ENCODE peak calls at places on chromosome 3, in nine cellular contexts. One of them, this sample, is unnamed.
A peak's percentile ranks its signal among the peaks of the same experiment; 100 is the strongest.

GRCh38 chr3:177973241-177973840 is 562.9 kb upstream of the KCNMB2 start:
- DNase-seq in sigmoid colon: no peak
- DNase-seq in SK-N-SH: no peak
- DNase-seq in stomach: no peak
- DNase-seq in suprapubic skin: no peak
- DNase-seq in K562: no peak
- DNase-seq in transverse colon: no peak
- DNase-seq in H1: no peak
- DNase-seq in HepG2: no peak
- DNase-seq in this sample: no peak

GRCh38 chr3:109608574-109608973 is 271.2 kb upstream of the DPPA4 start:
- DNase-seq in H1: no peak
- DNase-seq in K562: no peak
- DNase-seq in suprapubic skin: no peak
- DNase-seq in sigmoid colon: no peak
- DNase-seq in stomach: no peak
- DNase-seq in HepG2: no peak
- DNase-seq in transverse colon: no peak
- DNase-seq in SK-N-SH: no peak
- DNase-seq in this sample: no peak

GRCh38 chr3:988790-989189 is 104.0 kb upstream of the CNTN6 start:
- DNase-seq in H1: no peak
- DNase-seq in K562: no peak
- DNase-seq in sigmoid colon: no peak
- DNase-seq in suprapubic skin: no peak
- DNase-seq in HepG2: no peak
- DNase-seq in stomach: no peak
- DNase-seq in SK-N-SH: no peak
- DNase-seq in transverse colon: no peak
- DNase-seq in this sample: no peak

GRCh38 chr3:54954019-54954418 is 26.2 kb upstream of the LRTM1 start:
- DNase-seq in H1: peak; percentile 19
- DNase-seq in HepG2: no peak
- DNase-seq in sigmoid colon: no peak
- DNase-seq in transverse colon: no peak
- DNase-seq in suprapubic skin: no peak
- DNase-seq in SK-N-SH: peak; percentile 13
- DNase-seq in stomach: no peak
- DNase-seq in K562: no peak
- DNase-seq in this sample: no peak

GRCh38 chr3:141076821-141077571 is 25.8 kb downstream of the SPSB4 start:
- DNase-seq in HepG2: no peak
- DNase-seq in stomach: peak; percentile 31
- DNase-seq in sigmoid colon: peak; percentile 76
- DNase-seq in H1: no peak
- DNase-seq in K562: no peak
- DNase-seq in transverse colon: peak; percentile 34
- DNase-seq in suprapubic skin: peak; percentile 81
- DNase-seq in SK-N-SH: no peak
- DNase-seq in this sample: peak; percentile 72

GRCh38 chr3:136957751-136958288 is at the start of gene IL20RB:
- DNase-seq in transverse colon: no peak
- DNase-seq in suprapubic skin: no peak
- DNase-seq in H1: peak; percentile 15
- DNase-seq in SK-N-SH: no peak
- DNase-seq in stomach: no peak
- DNase-seq in sigmoid colon: no peak
- DNase-seq in HepG2: no peak
- DNase-seq in K562: peak; percentile 8
- DNase-seq in this sample: no peak

GRCh38 chr3:71488391-71488809 is 95.1 kb downstream of the FOXP1 start:
- DNase-seq in suprapubic skin: no peak
- DNase-seq in H1: no peak
- DNase-seq in K562: no peak
- DNase-seq in transverse colon: no peak
- DNase-seq in SK-N-SH: peak; percentile 42
- DNase-seq in HepG2: no peak
- DNase-seq in stomach: no peak
- DNase-seq in sigmoid colon: no peak
- DNase-seq in this sample: no peak

GRCh38 chr3:29382399-29382798 is 101.5 kb downstream of the RBMS3 start:
- DNase-seq in HepG2: no peak
- DNase-seq in transverse colon: no peak
- DNase-seq in suprapubic skin: no peak
- DNase-seq in stomach: no peak
- DNase-seq in sigmoid colon: peak; percentile 68
- DNase-seq in H1: no peak
- DNase-seq in SK-N-SH: no peak
- DNase-seq in K562: no peak
- DNase-seq in this sample: no peak

GRCh38 chr3:186815490-186815889 is 9.2 kb upstream of the RFC4 start:
- DNase-seq in suprapubic skin: no peak
- DNase-seq in K562: no peak
- DNase-seq in SK-N-SH: no peak
- DNase-seq in sigmoid colon: no peak
- DNase-seq in H1: no peak
- DNase-seq in HepG2: no peak
- DNase-seq in stomach: no peak
- DNase-seq in transverse colon: no peak
- DNase-seq in this sample: no peak

GRCh38 chr3:151308089-151308488 is 8.5 kb downstream of the GPR87 start:
- DNase-seq in SK-N-SH: no peak
- DNase-seq in K562: no peak
- DNase-seq in HepG2: no peak
- DNase-seq in stomach: no peak
- DNase-seq in transverse colon: no peak
- DNase-seq in sigmoid colon: no peak
- DNase-seq in suprapubic skin: no peak
- DNase-seq in H1: no peak
- DNase-seq in this sample: no peak

GRCh38 chr3:94904275-94904674 is 841.4 kb downstream of the NSUN3 start:
- DNase-seq in K562: no peak
- DNase-seq in SK-N-SH: no peak
- DNase-seq in transverse colon: no peak
- DNase-seq in stomach: no peak
- DNase-seq in sigmoid colon: no peak
- DNase-seq in HepG2: no peak
- DNase-seq in H1: no peak
- DNase-seq in suprapubic skin: no peak
- DNase-seq in this sample: no peak

GRCh38 chr3:78870484-78870883 is 897.3 kb downstream of the ROBO1 start:
- DNase-seq in K562: no peak
- DNase-seq in sigmoid colon: no peak
- DNase-seq in suprapubic skin: no peak
- DNase-seq in HepG2: peak; percentile 52
- DNase-seq in H1: no peak
- DNase-seq in SK-N-SH: no peak
- DNase-seq in stomach: no peak
- DNase-seq in transverse colon: no peak
- DNase-seq in this sample: no peak

GRCh38 chr3:72982653-72983366 is 13.8 kb upstream of the PPP4R2 start:
- DNase-seq in suprapubic skin: no peak
- DNase-seq in K562: no peak
- DNase-seq in SK-N-SH: no peak
- DNase-seq in sigmoid colon: no peak
- DNase-seq in H1: no peak
- DNase-seq in transverse colon: no peak
- DNase-seq in stomach: no peak
- DNase-seq in HepG2: no peak
- DNase-seq in this sample: no peak

GRCh38 chr3:189937302-189938255 is 183.1 kb downstream of the P3H2 start:
- DNase-seq in HepG2: no peak
- DNase-seq in K562: no peak
- DNase-seq in SK-N-SH: no peak
- DNase-seq in sigmoid colon: no peak
- DNase-seq in stomach: peak; percentile 47
- DNase-seq in H1: no peak
- DNase-seq in transverse colon: no peak
- DNase-seq in suprapubic skin: no peak
- DNase-seq in this sample: no peak

DNA sequence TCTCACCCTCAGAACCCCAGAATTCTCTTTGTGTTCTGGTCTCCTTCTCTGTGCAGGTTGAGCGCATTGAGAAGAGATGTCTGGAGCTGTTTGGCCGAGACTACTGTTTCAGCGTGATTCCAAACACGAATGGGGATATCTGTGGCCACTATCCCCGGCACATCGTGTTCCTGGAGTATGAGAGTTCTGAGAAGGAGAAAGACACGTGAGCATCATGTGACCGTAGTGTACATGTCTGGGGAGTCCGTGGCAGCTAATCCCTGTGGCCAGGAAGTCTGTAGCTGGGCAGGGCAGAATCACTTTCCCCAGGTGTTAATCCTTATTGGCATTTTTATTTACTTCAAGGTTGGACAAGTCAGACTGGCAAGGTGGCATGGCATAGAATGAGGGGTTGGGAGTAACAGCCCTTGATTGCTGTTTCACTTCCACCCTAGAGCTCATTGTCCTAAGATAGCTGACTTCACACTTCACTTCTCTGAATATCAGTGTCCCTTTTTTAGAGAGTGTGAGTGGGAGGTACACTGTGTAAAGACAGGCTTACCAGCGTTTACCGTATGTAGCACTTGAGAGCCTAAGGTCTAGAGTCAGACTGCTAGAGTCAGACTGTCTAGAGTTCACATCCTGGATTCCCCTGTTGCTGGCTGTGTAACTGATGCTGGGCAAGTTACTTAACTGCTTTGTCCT is 4.4 kb downstream of the MTMR14 start:
- DNase-seq in H1: no peak
- DNase-seq in transverse colon: no peak
- DNase-seq in sigmoid colon: no peak
- DNase-seq in stomach: no peak
- DNase-seq in HepG2: no peak
- DNase-seq in K562: no peak
- DNase-seq in suprapubic skin: no peak
- DNase-seq in SK-N-SH: no peak
- DNase-seq in this sample: no peak
- TF ChIP-seq EP300 in H1: no peak
- TF ChIP-seq EP300 in transverse colon: no peak
- TF ChIP-seq EP300 in sigmoid colon: no peak
- TF ChIP-seq EP300 in stomach: no peak
- TF ChIP-seq EP300 in HepG2: no peak
- TF ChIP-seq EP300 in K562: no peak
- TF ChIP-seq EP300 in suprapubic skin: no peak
- TF ChIP-seq EP300 in SK-N-SH: no peak
- TF ChIP-seq EP300 in this sample: no peak

GRCh38 chr3:45890405-45890804 is 4.1 kb downstream of the CCR9 start:
- DNase-seq in transverse colon: peak; percentile 76
- DNase-seq in H1: no peak
- DNase-seq in HepG2: no peak
- DNase-seq in suprapubic skin: no peak
- DNase-seq in K562: no peak
- DNase-seq in sigmoid colon: no peak
- DNase-seq in SK-N-SH: no peak
- DNase-seq in stomach: no peak
- DNase-seq in this sample: no peak
- TF ChIP-seq POLR2AphosphoS5 in transverse colon: no peak
- TF ChIP-seq POLR2AphosphoS5 in H1: no peak
- TF ChIP-seq POLR2AphosphoS5 in HepG2: no peak
- TF ChIP-seq POLR2AphosphoS5 in suprapubic skin: no peak
- TF ChIP-seq POLR2AphosphoS5 in K562: no peak
- TF ChIP-seq POLR2AphosphoS5 in sigmoid colon: no peak
- TF ChIP-seq POLR2AphosphoS5 in SK-N-SH: no peak
- TF ChIP-seq POLR2AphosphoS5 in stomach: no peak
- TF ChIP-seq POLR2AphosphoS5 in this sample: no peak

GRCh38 chr3:171058058-171058457 is 31.5 kb upstream of the SLC2A2 start:
- DNase-seq in sigmoid colon: no peak
- DNase-seq in H1: no peak
- DNase-seq in SK-N-SH: no peak
- DNase-seq in K562: no peak
- DNase-seq in suprapubic skin: no peak
- DNase-seq in HepG2: no peak
- DNase-seq in transverse colon: no peak
- DNase-seq in stomach: no peak
- DNase-seq in this sample: no peak
- TF ChIP-seq EP300 in sigmoid colon: no peak
- TF ChIP-seq EP300 in H1: no peak
- TF ChIP-seq EP300 in SK-N-SH: peak; percentile 47
- TF ChIP-seq EP300 in K562: no peak
- TF ChIP-seq EP300 in suprapubic skin: no peak
- TF ChIP-seq EP300 in HepG2: no peak
- TF ChIP-seq EP300 in transverse colon: no peak
- TF ChIP-seq EP300 in stomach: no peak
- TF ChIP-seq EP300 in this sample: no peak

GRCh38 chr3:66502981-66503380 is 2.2 kb upstream of the LRIG1 start:
- DNase-seq in suprapubic skin: no peak
- DNase-seq in K562: no peak
- DNase-seq in SK-N-SH: no peak
- DNase-seq in HepG2: no peak
- DNase-seq in stomach: no peak
- DNase-seq in sigmoid colon: no peak
- DNase-seq in transverse colon: no peak
- DNase-seq in H1: no peak
- DNase-seq in this sample: no peak

GRCh38 chr3:66506154-66506553 is 5.3 kb upstream of the LRIG1 start:
- DNase-seq in SK-N-SH: no peak
- DNase-seq in HepG2: no peak
- DNase-seq in stomach: no peak
- DNase-seq in K562: no peak
- DNase-seq in H1: no peak
- DNase-seq in transverse colon: no peak
- DNase-seq in sigmoid colon: no peak
- DNase-seq in suprapubic skin: no peak
- DNase-seq in this sample: no peak

GRCh38 chr3:66508461-66508860 is 7.6 kb upstream of the LRIG1 start:
- DNase-seq in SK-N-SH: no peak
- DNase-seq in H1: no peak
- DNase-seq in HepG2: no peak
- DNase-seq in suprapubic skin: no peak
- DNase-seq in K562: no peak
- DNase-seq in transverse colon: no peak
- DNase-seq in sigmoid colon: no peak
- DNase-seq in stomach: no peak
- DNase-seq in this sample: no peak

GRCh38 chr3:66504761-66505641 is 4.2 kb upstream of the LRIG1 start:
- DNase-seq in SK-N-SH: no peak
- DNase-seq in stomach: no peak
- DNase-seq in HepG2: no peak
- DNase-seq in K562: no peak
- DNase-seq in H1: no peak
- DNase-seq in suprapubic skin: no peak
- DNase-seq in sigmoid colon: no peak
- DNase-seq in transverse colon: peak; percentile 27
- DNase-seq in this sample: no peak

DNA sequence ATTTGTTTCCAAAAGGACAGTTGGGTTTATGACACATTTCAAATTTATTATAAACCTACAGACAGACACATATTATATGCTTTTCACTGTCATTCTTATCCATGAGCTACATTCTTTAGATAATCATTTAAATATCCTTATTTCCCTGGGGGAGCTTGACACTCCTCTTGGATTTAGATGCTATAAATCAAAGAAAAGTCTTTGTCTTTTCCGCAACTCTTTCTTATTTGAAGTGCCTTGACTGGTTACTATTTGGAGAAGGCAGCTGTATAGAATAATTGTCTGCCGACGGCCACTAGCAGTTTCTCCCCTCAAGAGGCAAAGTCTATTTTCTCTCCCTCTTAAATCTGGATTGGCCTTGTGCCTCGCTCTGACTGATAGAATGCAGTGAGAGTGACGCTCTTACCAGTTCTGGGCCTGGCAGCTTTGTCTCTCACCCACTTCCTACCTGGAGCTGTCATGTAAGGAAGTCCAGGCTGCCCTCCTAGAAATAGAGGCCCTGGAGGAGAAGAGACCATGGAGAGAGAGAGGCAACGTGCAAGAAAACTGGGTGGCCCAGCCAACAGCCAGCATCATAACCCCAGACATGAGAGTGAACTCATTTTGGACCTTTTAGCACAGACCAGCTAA is 6.9 kb upstream of the LRIG1 start:
- DNase-seq in stomach: no peak
- DNase-seq in K562: no peak
- DNase-seq in sigmoid colon: no peak
- DNase-seq in H1: no peak
- DNase-seq in SK-N-SH: no peak
- DNase-seq in suprapubic skin: no peak
- DNase-seq in HepG2: no peak
- DNase-seq in transverse colon: peak; percentile 44
- DNase-seq in this sample: no peak
- TF ChIP-seq POLR2AphosphoS5 in stomach: no peak
- TF ChIP-seq POLR2AphosphoS5 in K562: no peak
- TF ChIP-seq POLR2AphosphoS5 in sigmoid colon: no peak
- TF ChIP-seq POLR2AphosphoS5 in H1: no peak
- TF ChIP-seq POLR2AphosphoS5 in SK-N-SH: no peak
- TF ChIP-seq POLR2AphosphoS5 in suprapubic skin: no peak
- TF ChIP-seq POLR2AphosphoS5 in HepG2: no peak
- TF ChIP-seq POLR2AphosphoS5 in transverse colon: no peak
- TF ChIP-seq POLR2AphosphoS5 in this sample: no peak

This sample was measured in upper lobe of left lung.